ENCODE peak calls at places on chromosome 4, in seven cellular contexts. One of them, this sample, is unnamed.

GRCh38 chr4:72112514-72113156 is 80.8 kb downstream of the NPFFR2 start:
- DNase-seq in AG09309: no peak
- DNase-seq in smooth muscle cell of the brain vasculature: no peak
- DNase-seq in stimulated activated CD4-positive, alpha-beta T cell treated with anti-CD3 and anti-CD28 coated beads, Interleukin-12 subunit alpha, Interleukin-12 subunit beta, amount 100 ng/mL, for 4 hours: no peak
- DNase-seq in activated CD8-positive, alpha-beta memory T cell treated with anti-CD3 and anti-CD28 coated beads for 24 hours: no peak
- DNase-seq in breast epithelium: no peak
- DNase-seq in stimulated activated CD8-positive, alpha-beta memory T cell treated with anti-CD3 and anti-CD28 coated beads, Interleukin-2, amount 100 ng/mL, for 1 hour: no peak
- DNase-seq in this sample: no peak

GRCh38 chr4:147772056-147772455 is 40.2 kb downstream of the ARHGAP10 start:
- DNase-seq in AG09309: no peak
- DNase-seq in smooth muscle cell of the brain vasculature: no peak
- DNase-seq in stimulated activated CD4-positive, alpha-beta T cell treated with anti-CD3 and anti-CD28 coated beads, Interleukin-12 subunit alpha, Interleukin-12 subunit beta, amount 100 ng/mL, for 4 hours: no peak
- DNase-seq in activated CD8-positive, alpha-beta memory T cell treated with anti-CD3 and anti-CD28 coated beads for 24 hours: no peak
- DNase-seq in breast epithelium: no peak
- DNase-seq in stimulated activated CD8-positive, alpha-beta memory T cell treated with anti-CD3 and anti-CD28 coated beads, Interleukin-2, amount 100 ng/mL, for 1 hour: no peak
- DNase-seq in this sample: no peak

GRCh38 chr4:110247591-110247990 is 49.2 kb upstream of the ELOVL6 start:
- DNase-seq in AG09309: no peak
- DNase-seq in smooth muscle cell of the brain vasculature: no peak
- DNase-seq in stimulated activated CD4-positive, alpha-beta T cell treated with anti-CD3 and anti-CD28 coated beads, Interleukin-12 subunit alpha, Interleukin-12 subunit beta, amount 100 ng/mL, for 4 hours: no peak
- DNase-seq in activated CD8-positive, alpha-beta memory T cell treated with anti-CD3 and anti-CD28 coated beads for 24 hours: no peak
- DNase-seq in breast epithelium: no peak
- DNase-seq in stimulated activated CD8-positive, alpha-beta memory T cell treated with anti-CD3 and anti-CD28 coated beads, Interleukin-2, amount 100 ng/mL, for 1 hour: no peak
- DNase-seq in this sample: no peak

GRCh38 chr4:116636917-116637316 is 448.5 kb downstream of the TRAM1L1 start:
- DNase-seq in AG09309: no peak
- DNase-seq in smooth muscle cell of the brain vasculature: no peak
- DNase-seq in stimulated activated CD4-positive, alpha-beta T cell treated with anti-CD3 and anti-CD28 coated beads, Interleukin-12 subunit alpha, Interleukin-12 subunit beta, amount 100 ng/mL, for 4 hours: no peak
- DNase-seq in activated CD8-positive, alpha-beta memory T cell treated with anti-CD3 and anti-CD28 coated beads for 24 hours: no peak
- DNase-seq in breast epithelium: no peak
- DNase-seq in stimulated activated CD8-positive, alpha-beta memory T cell treated with anti-CD3 and anti-CD28 coated beads, Interleukin-2, amount 100 ng/mL, for 1 hour: no peak
- DNase-seq in this sample: no peak

GRCh38 chr4:8737075-8737474 is 134.6 kb downstream of the HMX1 start:
- DNase-seq in AG09309: no peak
- DNase-seq in smooth muscle cell of the brain vasculature: no peak
- DNase-seq in stimulated activated CD4-positive, alpha-beta T cell treated with anti-CD3 and anti-CD28 coated beads, Interleukin-12 subunit alpha, Interleukin-12 subunit beta, amount 100 ng/mL, for 4 hours: no peak
- DNase-seq in activated CD8-positive, alpha-beta memory T cell treated with anti-CD3 and anti-CD28 coated beads for 24 hours: peak
- DNase-seq in breast epithelium: no peak
- DNase-seq in stimulated activated CD8-positive, alpha-beta memory T cell treated with anti-CD3 and anti-CD28 coated beads, Interleukin-2, amount 100 ng/mL, for 1 hour: no peak
- DNase-seq in this sample: no peak

GRCh38 chr4:144985536-144985935 is 112.5 kb downstream of the ANAPC10 start:
- DNase-seq in AG09309: peak
- DNase-seq in smooth muscle cell of the brain vasculature: no peak
- DNase-seq in stimulated activated CD4-positive, alpha-beta T cell treated with anti-CD3 and anti-CD28 coated beads, Interleukin-12 subunit alpha, Interleukin-12 subunit beta, amount 100 ng/mL, for 4 hours: no peak
- DNase-seq in activated CD8-positive, alpha-beta memory T cell treated with anti-CD3 and anti-CD28 coated beads for 24 hours: no peak
- DNase-seq in breast epithelium: no peak
- DNase-seq in stimulated activated CD8-positive, alpha-beta memory T cell treated with anti-CD3 and anti-CD28 coated beads, Interleukin-2, amount 100 ng/mL, for 1 hour: no peak
- DNase-seq in this sample: no peak

GRCh38 chr4:165813606-165814005 is 59.4 kb upstream of the TLL1 start:
- DNase-seq in AG09309: no peak
- DNase-seq in smooth muscle cell of the brain vasculature: no peak
- DNase-seq in stimulated activated CD4-positive, alpha-beta T cell treated with anti-CD3 and anti-CD28 coated beads, Interleukin-12 subunit alpha, Interleukin-12 subunit beta, amount 100 ng/mL, for 4 hours: no peak
- DNase-seq in activated CD8-positive, alpha-beta memory T cell treated with anti-CD3 and anti-CD28 coated beads for 24 hours: no peak
- DNase-seq in breast epithelium: no peak
- DNase-seq in stimulated activated CD8-positive, alpha-beta memory T cell treated with anti-CD3 and anti-CD28 coated beads, Interleukin-2, amount 100 ng/mL, for 1 hour: no peak
- DNase-seq in this sample: no peak

GRCh38 chr4:66355328-66355727 is 685.0 kb upstream of the EPHA5 start:
- DNase-seq in AG09309: no peak
- DNase-seq in smooth muscle cell of the brain vasculature: no peak
- DNase-seq in stimulated activated CD4-positive, alpha-beta T cell treated with anti-CD3 and anti-CD28 coated beads, Interleukin-12 subunit alpha, Interleukin-12 subunit beta, amount 100 ng/mL, for 4 hours: no peak
- DNase-seq in activated CD8-positive, alpha-beta memory T cell treated with anti-CD3 and anti-CD28 coated beads for 24 hours: no peak
- DNase-seq in breast epithelium: no peak
- DNase-seq in stimulated activated CD8-positive, alpha-beta memory T cell treated with anti-CD3 and anti-CD28 coated beads, Interleukin-2, amount 100 ng/mL, for 1 hour: no peak
- DNase-seq in this sample: no peak

GRCh38 chr4:4387531-4388311 is 819 bp downstream of the NSG1 start:
- DNase-seq in AG09309: no peak
- DNase-seq in smooth muscle cell of the brain vasculature: no peak
- DNase-seq in stimulated activated CD4-positive, alpha-beta T cell treated with anti-CD3 and anti-CD28 coated beads, Interleukin-12 subunit alpha, Interleukin-12 subunit beta, amount 100 ng/mL, for 4 hours: no peak
- DNase-seq in activated CD8-positive, alpha-beta memory T cell treated with anti-CD3 and anti-CD28 coated beads for 24 hours: no peak
- DNase-seq in breast epithelium: no peak
- DNase-seq in stimulated activated CD8-positive, alpha-beta memory T cell treated with anti-CD3 and anti-CD28 coated beads, Interleukin-2, amount 100 ng/mL, for 1 hour: no peak
- DNase-seq in this sample: no peak

GRCh38 chr4:113820164-113820563 is 58.6 kb upstream of the CAMK2D start:
- DNase-seq in AG09309: no peak
- DNase-seq in smooth muscle cell of the brain vasculature: no peak
- DNase-seq in stimulated activated CD4-positive, alpha-beta T cell treated with anti-CD3 and anti-CD28 coated beads, Interleukin-12 subunit alpha, Interleukin-12 subunit beta, amount 100 ng/mL, for 4 hours: no peak
- DNase-seq in activated CD8-positive, alpha-beta memory T cell treated with anti-CD3 and anti-CD28 coated beads for 24 hours: no peak
- DNase-seq in breast epithelium: no peak
- DNase-seq in stimulated activated CD8-positive, alpha-beta memory T cell treated with anti-CD3 and anti-CD28 coated beads, Interleukin-2, amount 100 ng/mL, for 1 hour: no peak
- DNase-seq in this sample: no peak

GRCh38 chr4:140893939-140894338 is 137.8 kb upstream of the TBC1D9 start:
- DNase-seq in AG09309: peak
- DNase-seq in smooth muscle cell of the brain vasculature: no peak
- DNase-seq in stimulated activated CD4-positive, alpha-beta T cell treated with anti-CD3 and anti-CD28 coated beads, Interleukin-12 subunit alpha, Interleukin-12 subunit beta, amount 100 ng/mL, for 4 hours: no peak
- DNase-seq in activated CD8-positive, alpha-beta memory T cell treated with anti-CD3 and anti-CD28 coated beads for 24 hours: no peak
- DNase-seq in breast epithelium: no peak
- DNase-seq in stimulated activated CD8-positive, alpha-beta memory T cell treated with anti-CD3 and anti-CD28 coated beads, Interleukin-2, amount 100 ng/mL, for 1 hour: no peak
- DNase-seq in this sample: no peak

GRCh38 chr4:144967161-144967560 is 130.8 kb downstream of the ANAPC10 start:
- DNase-seq in AG09309: no peak
- DNase-seq in smooth muscle cell of the brain vasculature: no peak
- DNase-seq in stimulated activated CD4-positive, alpha-beta T cell treated with anti-CD3 and anti-CD28 coated beads, Interleukin-12 subunit alpha, Interleukin-12 subunit beta, amount 100 ng/mL, for 4 hours: no peak
- DNase-seq in activated CD8-positive, alpha-beta memory T cell treated with anti-CD3 and anti-CD28 coated beads for 24 hours: no peak
- DNase-seq in breast epithelium: no peak
- DNase-seq in stimulated activated CD8-positive, alpha-beta memory T cell treated with anti-CD3 and anti-CD28 coated beads, Interleukin-2, amount 100 ng/mL, for 1 hour: no peak
- DNase-seq in this sample: no peak

This sample was measured in activated naive CD8-positive, alpha-beta T cell treated with anti-CD3 and anti-CD28 coated beads, Interleukin-2, amount 50 U/mL, for 16 hours.